ENCODE peak calls at places on chromosomes 12 and 14, in nine cellular contexts. X is aorta; C is CD8-positive, alpha-beta T cell; I is activated T-cell treated with anti-CD3 and anti-CD28 coated beads, Interleukin-2, amount 50 U/mL, for 4 hours; O is heart left ventricle; K is activated naive CD8-positive, alpha-beta T cell treated with anti-CD3 and anti-CD28 coated beads, Interleukin-2, amount 50 U/mL, for 24 hours; P is left lung; J is left ventricle myocardium superior; G is left cardiac atrium. R is an unnamed sample.

GRCh38 chr12:81078469-81079196 is 754 bp downstream of the ACSS3 start:
- ATAC-seq in X (peak), C (no peak), I (no peak), O (no peak), K (no peak), P (peak), J (peak), G (peak), R (peak)

GRCh38 chr12:127162902-127163301 is 1104.1 kb upstream of the TMEM132C start:
- ATAC-seq in X (no peak), C (peak), I (peak), O (peak), K (peak), P (no peak), J (no peak), G (peak), R (no peak)

GRCh38 chr12:98635657-98636323 is 8.8 kb downstream of the IKBIP start:
- ATAC-seq in X (no peak), C (no peak), I (no peak), O (no peak), K (no peak), P (peak), J (no peak), G (no peak), R (no peak)

GRCh38 chr12:26102954-26103353 is 21.9 kb downstream of the BHLHE41 start:
- ATAC-seq in X (peak), C (no peak), I (no peak), O (no peak), K (no peak), P (no peak), J (no peak), G (no peak), R (no peak)

GRCh38 chr12:117228239-117228638 is 38.0 kb upstream of the FBXO21 start:
- ATAC-seq in X (no peak), C (no peak), I (no peak), O (no peak), K (no peak), P (peak), J (no peak), G (no peak), R (no peak)

GRCh38 chr12:131205534-131205933 is 251.8 kb downstream of the ADGRD1 start:
- ATAC-seq in X (no peak), C (no peak), I (no peak), O (no peak), K (no peak), P (no peak), J (no peak), G (no peak), R (no peak)

GRCh38 chr12:104485651-104486341 is 29.0 kb downstream of the CHST11 start:
- ATAC-seq in X (no peak), C (peak), I (peak), O (no peak), K (peak), P (no peak), J (peak), G (no peak), R (no peak)

GRCh38 chr14:75134644-75135043 is 7.8 kb upstream of the NEK9 start:
- ATAC-seq in X (no peak), C (no peak), I (no peak), O (no peak), K (no peak), P (no peak), J (no peak), G (no peak), R (no peak)

GRCh38 chr12:124938066-124938465 is 23.6 kb upstream of the UBC start:
- ATAC-seq in X (no peak), C (no peak), I (no peak), O (no peak), K (no peak), P (no peak), J (no peak), G (no peak), R (no peak)

GRCh38 chr14:102625564-102626296 is 33.3 kb downstream of the RCOR1 start:
- ATAC-seq in X (no peak), C (no peak), I (peak), O (no peak), K (no peak), P (no peak), J (no peak), G (no peak), R (no peak)

GRCh38 chr14:93969082-93969828 is 7.1 kb downstream of the ASB2 start:
- ATAC-seq in X (peak), C (no peak), I (no peak), O (no peak), K (no peak), P (no peak), J (peak), G (peak), R (no peak)

GRCh38 chr14:32932921-32933622 is 5.6 kb upstream of the NPAS3 start:
- ATAC-seq in X (peak), C (no peak), I (no peak), O (peak), K (no peak), P (peak), J (peak), G (peak), R (peak)

GRCh38 chr12:76206677-76207072 is 122.2 kb upstream of the NAP1L1 start:
- ATAC-seq in X (no peak), C (no peak), I (no peak), O (no peak), K (no peak), P (no peak), J (no peak), G (no peak), R (no peak)

GRCh38 chr14:32009636-32010560 is 67.2 kb upstream of the ARHGAP5 start:
- ATAC-seq in X (no peak), C (no peak), I (no peak), O (no peak), K (no peak), P (no peak), J (no peak), G (no peak), R (no peak)

GRCh38 chr12:10293570-10294227 is 14.0 kb upstream of the KLRD1 start:
- ATAC-seq in X (no peak), C (peak), I (peak), O (no peak), K (peak), P (no peak), J (no peak), G (no peak), R (no peak)

GRCh38 chr12:84397279-84397678 is 515.3 kb downstream of the SLC6A15 start:
- ATAC-seq in X (no peak), C (no peak), I (no peak), O (no peak), K (no peak), P (no peak), J (no peak), G (no peak), R (no peak)

GRCh38 chr12:64431791-64432190 is 20.1 kb upstream of the TBK1 start:
- ATAC-seq in X (no peak), C (no peak), I (no peak), O (no peak), K (no peak), P (no peak), J (no peak), G (no peak), R (no peak)

GRCh38 chr12:121751034-121751433 is 38.5 kb downstream of the TMEM120B start:
- ATAC-seq in X (no peak), C (no peak), I (no peak), O (no peak), K (no peak), P (no peak), J (no peak), G (no peak), R (no peak)

GRCh38 chr12:104591272-104591940 is 134.7 kb downstream of the CHST11 start:
- ATAC-seq in X (no peak), C (no peak), I (no peak), O (no peak), K (no peak), P (no peak), J (no peak), G (no peak), R (no peak)

GRCh38 chr12:92411687-92412086 is 266.0 kb upstream of the BTG1 start:
- ATAC-seq in X (no peak), C (no peak), I (no peak), O (no peak), K (no peak), P (no peak), J (peak), G (no peak), R (no peak)

GRCh38 chr12:12441051-12441807 is 84.4 kb downstream of the BORCS5 start:
- ATAC-seq in X (no peak), C (peak), I (no peak), O (no peak), K (no peak), P (no peak), J (no peak), G (no peak), R (no peak)

R was measured in gastroesophageal sphincter.